ENCODE peak calls at places on chromosomes 12 and 14, in four cellular contexts. O is stomach, Z is upper lobe of left lung, R is left lung. X is an unnamed sample. For H3K27me3, the result is how much of the 10 kb centered on the place peaks cover.

GRCh38 chr12:90064759-90065158 is 356.1 kb upstream of the ATP2B1 start:
- DNase-seq in O (no peak), R (no peak), Z (no peak), X (no peak)

GRCh38 chr14:104551851-104552737 is 27.5 kb upstream of the C14orf180 start:
- DNase-seq in R (peak), Z (no peak), O (no peak), X (no peak)

GRCh38 chr14:50530794-50531193 is 1.6 kb downstream of the MAP4K5 start:
- DNase-seq in R (no peak), Z (no peak), O (no peak), X (no peak)

GRCh38 chr14:59363545-59364226 is 101.5 kb downstream of the GPR135 start:
- DNase-seq in Z (no peak), O (no peak), R (no peak), X (no peak)

GRCh38 chr14:94129758-94130414 is 482 bp upstream of the IFI27L2 start:
- DNase-seq in R (no peak), O (no peak), Z (peak), X (no peak)

GRCh38 chr14:91116913-91117588 is 3.2 kb downstream of the DGLUCY start:
- DNase-seq in Z (no peak), O (no peak), R (no peak), X (no peak)

GRCh38 chr14:90508536-90509254 is 111.9 kb downstream of the CALM1 start:
- DNase-seq in O (peak), Z (peak), R (peak), X (no peak)

GRCh38 chr12:20404576-20405346 is 36.4 kb downstream of the PDE3A start:
- DNase-seq in O (peak), R (no peak), Z (peak), X (no peak)

GRCh38 chr14:64968167-64968566 is 4.0 kb downstream of the RAB15 start:
- DNase-seq in Z (no peak), O (no peak), R (no peak), X (no peak)

GRCh38 chr12:131218291-131219172 is 264.8 kb downstream of the ADGRD1 start:
- DNase-seq in O (no peak), R (peak), Z (peak), X (no peak)

GRCh38 chr14:48052973-48053372 is 377.6 kb upstream of the MDGA2 start:
- DNase-seq in Z (no peak), O (no peak), R (no peak), X (no peak)

GRCh38 chr14:31420013-31420318 is 384 bp downstream of the HEATR5A start:
- DNase-seq in Z (peak), R (peak), O (peak), X (no peak)

GRCh38 chr12:642633-643477 is 20.4 kb downstream of the NINJ2 start:
- DNase-seq in O (peak), R (peak), Z (peak), X (no peak)

DNA sequence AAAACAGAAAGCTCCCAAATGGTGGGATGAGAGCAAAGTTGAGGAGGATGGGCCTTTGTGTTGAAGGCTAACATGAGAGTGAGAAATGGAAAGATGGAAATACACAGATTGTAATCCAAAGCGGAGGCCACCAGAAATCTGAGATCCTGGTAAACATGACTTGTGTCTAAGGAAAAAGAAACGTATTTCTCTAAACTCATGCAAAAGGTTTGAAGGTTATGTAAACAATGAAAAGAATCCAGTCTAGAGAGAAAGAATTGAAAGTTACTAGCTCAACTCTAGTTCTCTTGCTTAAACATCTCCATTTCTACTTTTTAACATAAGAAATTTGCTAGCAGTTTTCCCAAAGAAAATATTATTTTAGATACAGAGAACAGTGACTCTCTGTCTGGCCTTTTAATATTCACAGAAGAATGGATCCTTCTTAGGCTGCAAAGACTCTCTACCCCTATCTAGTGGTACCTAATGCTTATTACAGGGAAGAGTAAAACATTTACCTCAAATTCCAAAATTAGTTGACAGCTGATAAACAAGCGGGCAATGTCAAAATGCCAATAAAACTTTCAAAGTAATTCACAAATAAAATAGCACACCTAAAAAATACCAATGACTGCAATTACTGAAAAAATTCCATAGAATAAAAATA is 75.8 kb upstream of the SOX5 start:
- DNase-seq in Z (no peak), O (no peak), R (no peak), X (no peak)
- TF ChIP-seq CTCF in Z (no peak), O (no peak), R (no peak), X (no peak)

GRCh38 chr14:34913619-34914018 is 38.5 kb upstream of the BAZ1A start:
- DNase-seq in O (no peak), R (no peak), Z (no peak), X (no peak)
- H3K4me3 ChIP-seq in O (no peak), R (no peak), Z (no peak), X (no peak)

GRCh38 chr12:132427177-132427725 is 62.7 kb upstream of the FBRSL1 start:
- DNase-seq in O (no peak), R (no peak), Z (no peak), X (no peak)
- H3K27me3 ChIP-seq in O (half or more), R (half or more), Z (under half), X (under half)

GRCh38 chr14:51828017-51828797 is 32.2 kb upstream of the GNG2 start:
- DNase-seq in R (peak), O (peak), Z (peak), X (no peak)
- TF ChIP-seq CTCF in R (no peak), O (no peak), Z (no peak), X (no peak)

GRCh38 chr14:34227834-34228662 is 234.0 kb downstream of the SPTSSA start:
- DNase-seq in R (peak), Z (peak), O (peak), X (no peak)
- H3K4me3 ChIP-seq in R (no peak), Z (no peak), O (no peak), X (no peak)

DNA sequence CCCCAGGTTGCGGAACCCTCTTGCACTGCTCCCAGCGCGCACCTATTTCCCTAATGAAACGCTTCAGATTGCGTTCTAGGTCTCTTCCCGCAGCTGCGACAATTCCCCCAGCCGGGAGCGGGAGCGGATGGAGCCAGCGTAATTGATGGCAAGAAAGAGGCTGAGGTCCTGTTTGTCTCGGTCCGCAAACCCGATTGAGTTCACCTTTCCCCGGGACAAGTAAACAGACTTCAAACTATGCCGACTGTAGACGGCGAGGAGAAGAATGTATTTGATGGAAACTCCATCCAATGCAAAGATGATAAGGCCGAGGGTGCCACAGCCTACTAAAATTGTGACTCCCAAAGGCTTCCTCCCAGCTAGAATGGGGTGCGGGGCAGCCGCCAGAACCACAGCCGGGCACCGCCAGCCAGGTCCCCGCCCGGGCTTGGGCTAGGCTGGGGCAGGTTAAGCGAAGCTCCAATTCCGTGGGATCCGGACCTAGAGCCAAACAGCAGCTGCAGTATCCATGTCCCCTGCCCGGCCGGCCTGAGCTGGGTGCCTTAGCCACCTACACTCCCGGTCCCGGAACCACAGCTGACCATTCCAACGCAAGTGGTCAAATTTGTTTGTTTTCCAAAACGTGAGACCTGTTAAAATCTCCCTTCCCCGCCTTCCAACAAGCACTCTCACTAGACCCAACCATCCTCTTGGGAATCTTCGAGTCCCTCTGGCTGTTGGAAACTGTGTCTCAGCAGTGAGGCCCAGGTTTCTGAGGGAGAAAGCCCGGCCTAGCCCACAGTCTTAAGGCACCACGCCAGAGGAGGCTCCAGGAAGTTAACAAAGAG is 5.5 kb downstream of the NKX2-1 start:
- DNase-seq in R (peak), O (no peak), Z (peak), X (no peak)
- H3K27me3 ChIP-seq in R (half or more), O (half or more), Z (half or more), X (half or more)

GRCh38 chr12:16165506-16165905 is 112.0 kb downstream of the SLC15A5 start:
- DNase-seq in O (peak), Z (peak), R (no peak), X (no peak)
- TF ChIP-seq CTCF in O (peak), Z (peak), R (peak), X (peak)

DNA sequence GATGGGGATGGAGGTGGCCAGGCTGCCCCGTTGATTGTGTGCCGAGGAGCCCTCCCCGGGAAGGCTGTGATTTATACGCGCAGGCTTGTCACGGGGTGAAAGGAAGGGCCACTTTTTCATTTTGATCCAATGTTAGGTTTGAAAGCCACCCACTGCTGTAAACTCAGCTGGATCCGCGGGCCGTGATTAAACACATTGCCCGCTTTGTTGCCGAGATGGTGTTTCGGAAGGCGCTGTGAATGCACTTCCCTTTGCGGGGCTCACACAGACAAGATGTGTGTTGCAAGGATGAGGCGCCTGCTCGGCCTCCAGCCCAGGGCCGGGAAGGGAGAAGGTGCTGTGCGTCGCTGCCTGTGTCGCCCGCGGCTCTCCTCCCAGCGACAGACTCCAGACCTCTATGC is 98.9 kb downstream of the TMEM132C start:
- DNase-seq in R (no peak), Z (no peak), O (no peak), X (no peak)
- H3K4me3 ChIP-seq in R (peak), Z (peak), O (peak), X (no peak)

X was measured in BJ.